ENCODE peak calls at places on chromosomes 16 and 17, in nine cellular contexts. C is heart left ventricle, Y is breast epithelium, R is bronchial epithelial cell, Z is cardiac fibroblast, U is pancreas, D is A549, J is H1, S is GM10248. X is an unnamed sample.

GRCh38 chr16:67562918-67563707 is 787 bp downstream of the CTCF start:
- DNase-seq in C (peak), Y (no peak), R (peak), Z (peak), U (peak), D (peak), J (no peak), S (no peak), X (no peak)

GRCh38 chr17:78759969-78760352 is 22.1 kb downstream of the CYTH1 start:
- DNase-seq in C (no peak), Y (no peak), R (no peak), Z (no peak), U (no peak), D (no peak), J (no peak), S (no peak), X (no peak)

GRCh38 chr16:57592591-57593003 is 35.8 kb upstream of the ADGRG1 start:
- DNase-seq in C (peak), Y (no peak), R (no peak), Z (no peak), U (peak), D (no peak), J (no peak), S (no peak), X (no peak)

GRCh38 chr17:14461131-14461530 is 160.2 kb downstream of the HS3ST3B1 start:
- DNase-seq in C (no peak), Y (no peak), R (no peak), Z (no peak), U (no peak), D (no peak), J (no peak), S (no peak), X (no peak)

GRCh38 chr16:82146957-82147356 is 23.1 kb downstream of the MPHOSPH6 start:
- DNase-seq in C (no peak), Y (no peak), R (no peak), Z (no peak), U (no peak), D (no peak), J (no peak), S (no peak), X (no peak)

GRCh38 chr16:64428463-64428862 is 693.4 kb downstream of the CDH11 start:
- DNase-seq in C (no peak), Y (no peak), R (peak), Z (peak), U (no peak), D (no peak), J (no peak), S (no peak), X (no peak)

GRCh38 chr16:5059386-5060072 is 6.2 kb downstream of the C16orf89 start:
- DNase-seq in C (no peak), Y (no peak), R (no peak), Z (no peak), U (no peak), D (no peak), J (no peak), S (no peak), X (no peak)

GRCh38 chr16:16019488-16019887 is 70.1 kb downstream of the ABCC1 start:
- DNase-seq in C (no peak), Y (no peak), R (peak), Z (peak), U (no peak), D (peak), J (no peak), S (no peak), X (no peak)

GRCh38 chr16:11361751-11362742 is 16.8 kb downstream of the RMI2 start:
- DNase-seq in C (no peak), Y (no peak), R (no peak), Z (no peak), U (no peak), D (no peak), J (no peak), S (peak), X (no peak)

GRCh38 chr17:21199311-21199710 is 14.7 kb downstream of the TMEM11 start:
- DNase-seq in C (no peak), Y (no peak), R (peak), Z (peak), U (no peak), D (no peak), J (peak), S (no peak), X (no peak)

GRCh38 chr16:86016201-86016965 is 117.4 kb downstream of the IRF8 start:
- DNase-seq in C (peak), Y (no peak), R (peak), Z (peak), U (peak), D (peak), J (peak), S (peak), X (peak)

GRCh38 chr16:11497329-11497805 is 89.4 kb downstream of the LITAF start:
- DNase-seq in C (peak), Y (peak), R (peak), Z (peak), U (peak), D (peak), J (no peak), S (no peak), X (peak)

GRCh38 chr16:19698480-19699465 is 19.3 kb downstream of the KNOP1 start:
- DNase-seq in C (no peak), Y (no peak), R (no peak), Z (peak), U (no peak), D (no peak), J (no peak), S (no peak), X (no peak)

GRCh38 chr17:73834684-73835343 is 190.6 kb upstream of the SDK2 start:
- DNase-seq in C (no peak), Y (no peak), R (no peak), Z (no peak), U (no peak), D (no peak), J (no peak), S (no peak), X (no peak)

GRCh38 chr17:57084361-57084801 is 665 bp upstream of the AKAP1 start:
- DNase-seq in C (no peak), Y (no peak), R (peak), Z (no peak), U (no peak), D (no peak), J (no peak), S (no peak), X (no peak)

GRCh38 chr17:57086069-57086930 is 1.3 kb downstream of the AKAP1 start:
- DNase-seq in C (peak), Y (no peak), R (peak), Z (peak), U (peak), D (peak), J (no peak), S (peak), X (no peak)

GRCh38 chr17:57088298-57088697 is 3.3 kb downstream of the AKAP1 start:
- DNase-seq in C (no peak), Y (no peak), R (no peak), Z (no peak), U (no peak), D (no peak), J (no peak), S (no peak), X (no peak)

GRCh38 chr17:57084802-57085447 is at the start of gene AKAP1:
- DNase-seq in C (peak), Y (peak), R (peak), Z (peak), U (peak), D (peak), J (peak), S (peak), X (peak)

GRCh38 chr17:57085448-57086068 is 512 bp downstream of the AKAP1 start:
- DNase-seq in C (peak), Y (no peak), R (no peak), Z (peak), U (peak), D (peak), J (no peak), S (peak), X (no peak)
- TF ChIP-seq CTCF in C (peak), Y (no peak), R (peak), Z (no peak), U (no peak), D (peak), J (peak), S (peak), X (peak)

GRCh38 chr17:37744633-37744927 is 279 bp downstream of the HNF1B start:
- DNase-seq in C (no peak), Y (no peak), R (no peak), Z (no peak), U (no peak), D (peak), J (no peak), S (peak), X (no peak)

GRCh38 chr17:37743875-37744632 is 805 bp downstream of the HNF1B start:
- DNase-seq in C (no peak), Y (no peak), R (no peak), Z (no peak), U (peak), D (peak), J (no peak), S (peak), X (no peak)

GRCh38 chr17:37745801-37746426 is 1.1 kb upstream of the HNF1B start:
- DNase-seq in C (no peak), Y (no peak), R (no peak), Z (no peak), U (no peak), D (no peak), J (no peak), S (no peak), X (no peak)

GRCh38 chr17:37746617-37747016 is 1.8 kb upstream of the HNF1B start:
- DNase-seq in C (no peak), Y (no peak), R (no peak), Z (no peak), U (no peak), D (no peak), J (no peak), S (no peak), X (no peak)

GRCh38 chr17:37744961-37745800 is at the start of gene HNF1B:
- DNase-seq in C (no peak), Y (no peak), R (no peak), Z (no peak), U (peak), D (peak), J (no peak), S (peak), X (no peak)
- TF ChIP-seq CTCF in C (no peak), Y (no peak), R (no peak), Z (no peak), U (no peak), D (peak), J (no peak), S (no peak), X (no peak)

GRCh38 chr17:48317732-48318131 is 112.3 kb downstream of the SKAP1 start:
- DNase-seq in C (no peak), Y (no peak), R (no peak), Z (no peak), U (no peak), D (no peak), J (no peak), S (no peak), X (no peak)

GRCh38 chr17:48326311-48326710 is 103.7 kb downstream of the SKAP1 start:
- DNase-seq in C (no peak), Y (no peak), R (no peak), Z (no peak), U (no peak), D (no peak), J (no peak), S (no peak), X (no peak)

GRCh38 chr17:48322060-48322459 is 108.0 kb downstream of the SKAP1 start:
- DNase-seq in C (no peak), Y (no peak), R (peak), Z (peak), U (no peak), D (peak), J (no peak), S (no peak), X (no peak)
- TF ChIP-seq CTCF in C (no peak), Y (no peak), R (no peak), Z (no peak), U (no peak), D (peak), J (no peak), S (no peak), X (peak)

GRCh38 chr16:88068476-88069396 is 117.5 kb downstream of the BANP start:
- DNase-seq in C (no peak), Y (no peak), R (no peak), Z (no peak), U (no peak), D (no peak), J (no peak), S (no peak), X (no peak)
- TF ChIP-seq CTCF in C (no peak), Y (no peak), R (no peak), Z (no peak), U (no peak), D (no peak), J (peak), S (no peak), X (no peak)

GRCh38 chr17:36892112-36892838 is 45.0 kb upstream of the LHX1 start:
- DNase-seq in C (no peak), Y (no peak), R (no peak), Z (no peak), U (peak), D (no peak), J (no peak), S (no peak), X (no peak)
- TF ChIP-seq CTCF in C (no peak), Y (no peak), R (no peak), Z (no peak), U (no peak), D (peak), J (peak), S (no peak), X (peak)

GRCh38 chr17:27591986-27592385 is 39.0 kb upstream of the LGALS9 start:
- DNase-seq in C (no peak), Y (no peak), R (no peak), Z (no peak), U (no peak), D (no peak), J (no peak), S (no peak), X (no peak)

GRCh38 chr17:27595208-27595607 is 35.8 kb upstream of the LGALS9 start:
- DNase-seq in C (no peak), Y (no peak), R (no peak), Z (no peak), U (no peak), D (no peak), J (no peak), S (no peak), X (no peak)

GRCh38 chr17:27593857-27594255 is 37.1 kb upstream of the LGALS9 start:
- DNase-seq in C (no peak), Y (no peak), R (no peak), Z (no peak), U (no peak), D (no peak), J (no peak), S (no peak), X (no peak)

GRCh38 chr17:27590864-27591263 is 40.1 kb upstream of the LGALS9 start:
- DNase-seq in C (no peak), Y (no peak), R (no peak), Z (no peak), U (no peak), D (no peak), J (no peak), S (no peak), X (no peak)

DNA sequence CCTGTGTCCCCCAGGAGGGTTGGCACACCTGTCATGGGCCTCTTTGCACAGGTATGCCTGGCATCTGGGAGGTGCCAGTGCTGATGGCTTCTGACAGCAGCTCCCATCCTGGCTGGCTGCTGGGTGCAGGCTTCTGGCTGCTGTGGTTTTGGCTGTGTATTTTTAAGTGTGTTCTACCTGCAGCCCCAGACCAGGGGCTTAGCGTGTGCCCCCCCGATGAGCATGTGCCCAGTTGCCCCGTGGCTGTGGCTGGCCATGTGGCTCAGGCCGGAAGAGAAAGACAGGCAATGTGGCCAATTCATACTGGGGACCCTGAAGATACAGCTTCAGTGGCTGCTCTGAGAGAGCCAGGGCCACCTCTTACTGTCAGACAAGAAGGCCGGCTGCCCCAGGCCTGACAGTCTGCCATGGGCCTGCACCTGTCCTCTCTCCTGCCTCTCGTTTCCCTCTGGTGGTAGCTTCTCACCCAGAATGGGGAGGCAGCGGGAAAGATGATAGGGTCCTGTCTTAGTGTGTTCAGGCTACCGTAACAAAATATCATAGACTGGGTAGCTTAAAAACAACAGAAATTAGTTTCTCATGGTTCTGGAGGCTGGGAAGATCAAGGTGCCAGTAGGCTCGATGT is 37.6 kb upstream of the LGALS9 start:
- DNase-seq in C (no peak), Y (no peak), R (no peak), Z (no peak), U (no peak), D (no peak), J (no peak), S (no peak), X (no peak)
- TF ChIP-seq CTCF in C (no peak), Y (no peak), R (no peak), Z (no peak), U (no peak), D (no peak), J (no peak), S (no peak), X (no peak)

X was measured in LNCaP clone FGC.